ENCODE peak calls at places on chromosomes 11 and 22, in nine cellular contexts. P is MM.1S; N is tibial artery; W is foreskin fibroblast; V is A549; Y is CD8-positive, alpha-beta T cell; Z is brain microvascular endothelial cell; O is left ventricle myocardium inferior; J is breast epithelium. I is an unnamed sample.

GRCh38 chr11:17972987-17973386 is 39.9 kb downstream of the SERGEF start:
- DNase-seq in N (no peak), W (peak; percentile 92), O (peak; percentile 44), Y (no peak), P (no peak), J (no peak), V (peak; percentile 62), Z (peak; percentile 59), I (peak; percentile 88)

GRCh38 chr11:23232652-23233051 is 372.4 kb upstream of the CCDC179 start:
- DNase-seq in P (no peak), Z (no peak), V (no peak), Y (no peak), O (no peak), N (no peak), W (no peak), J (no peak), I (peak; percentile 50)

GRCh38 chr11:71178076-71178475 is 74.3 kb downstream of the SHANK2 start:
- DNase-seq in W (no peak), V (no peak), P (no peak), O (no peak), Z (no peak), N (no peak), Y (no peak), J (no peak), I (no peak)

GRCh38 chr11:76604652-76605241 is 65.8 kb downstream of the LRRC32 start:
- DNase-seq in Y (no peak), O (peak; percentile 69), W (peak; percentile 92), V (no peak), J (no peak), N (peak; percentile 92), Z (no peak), P (no peak), I (peak; percentile 57)

GRCh38 chr22:25837288-25837900 is 95.4 kb downstream of the MYO18B start:
- DNase-seq in Z (no peak), V (no peak), N (no peak), W (no peak), J (no peak), Y (no peak), O (no peak), P (no peak), I (no peak)

GRCh38 chr22:28714043-28714442 is 27.6 kb downstream of the CHEK2 start:
- DNase-seq in O (no peak), W (peak; percentile 10), P (no peak), J (no peak), Y (no peak), V (no peak), N (no peak), Z (no peak), I (no peak)

GRCh38 chr11:122633219-122633829 is 22.2 kb upstream of the UBASH3B start:
- DNase-seq in Y (no peak), P (peak; percentile 51), W (peak; percentile 88), N (no peak), J (no peak), O (peak; percentile 16), Z (peak; percentile 71), V (peak; percentile 69), I (peak; percentile 88)

GRCh38 chr22:22362939-22363338 is 118.4 kb downstream of the VPREB1 start:
- DNase-seq in Y (no peak), O (no peak), V (no peak), N (no peak), Z (no peak), W (no peak), P (no peak), J (no peak), I (no peak)

GRCh38 chr11:104043678-104044239 is 7.3 kb downstream of the DDI1 start:
- DNase-seq in J (no peak), W (peak; percentile 10), Y (no peak), O (no peak), P (no peak), N (no peak), Z (peak; percentile 47), V (no peak), I (peak; percentile 87)

GRCh38 chr22:19825016-19825339 is 29.7 kb downstream of the GNB1L start:
- DNase-seq in O (no peak), V (no peak), N (peak; percentile 60), P (no peak), Z (no peak), W (no peak), J (no peak), Y (no peak), I (no peak)

GRCh38 chr11:102111011-102111786 is 952 bp downstream of the YAP1 start:
- DNase-seq in J (peak; percentile 82), Z (peak; percentile 80), O (peak; percentile 73), W (peak; percentile 94), P (peak; percentile 34), V (peak; percentile 86), Y (peak; percentile 0), N (peak; percentile 85), I (peak; percentile 92)

GRCh38 chr22:20927940-20928572 is 10.8 kb downstream of the CRKL start:
- DNase-seq in W (no peak), N (peak; percentile 5), Y (no peak), O (no peak), J (no peak), P (no peak), V (no peak), Z (no peak), I (no peak)

GRCh38 chr11:132601863-132602262 is 930.4 kb downstream of the OPCML start:
- DNase-seq in W (peak; percentile 32), N (no peak), J (no peak), O (no peak), Y (no peak), Z (no peak), P (no peak), V (no peak), I (no peak)

GRCh38 chr11:64485077-64485476 is 105.9 kb upstream of the SLC22A12 start:
- DNase-seq in O (no peak), N (no peak), V (no peak), Z (no peak), W (no peak), Y (no peak), P (no peak), J (no peak), I (no peak)

GRCh38 chr11:8640305-8640932 is 42.0 kb downstream of the TRIM66 start:
- DNase-seq in P (no peak), Z (no peak), J (no peak), N (no peak), O (no peak), Y (no peak), W (no peak), V (no peak), I (peak; percentile 34)

GRCh38 chr11:119361961-119362725 is 15.6 kb upstream of the MFRP start:
- DNase-seq in V (no peak), Z (no peak), W (no peak), Y (no peak), O (no peak), P (no peak), J (no peak), N (no peak), I (no peak)

GRCh38 chr11:72630104-72630852 is 43.9 kb downstream of the PDE2A start:
- DNase-seq in P (peak; percentile 20), J (no peak), O (no peak), N (no peak), W (no peak), Y (no peak), V (no peak), Z (no peak), I (peak; percentile 9)

GRCh38 chr11:84089072-84090057 is 803.2 kb upstream of the CCDC90B start:
- DNase-seq in V (no peak), Z (no peak), J (no peak), N (no peak), P (no peak), W (no peak), Y (no peak), O (no peak), I (no peak)

GRCh38 chr11:84673753-84674152 is 953.4 kb downstream of the DLG2 start:
- DNase-seq in W (peak; percentile 8), J (no peak), V (no peak), Z (peak; percentile 3), N (no peak), O (no peak), Y (no peak), P (peak; percentile 19), I (peak; percentile 1)

GRCh38 chr11:64081663-64082442 is 46.1 kb downstream of the FLRT1 start:
- DNase-seq in P (no peak), O (no peak), Z (no peak), J (no peak), W (no peak), V (no peak), Y (no peak), N (no peak), I (no peak)

GRCh38 chr22:42303304-42304020 is 33.0 kb upstream of the TCF20 start:
- DNase-seq in P (no peak), O (no peak), Z (no peak), Y (no peak), V (no peak), W (no peak), J (no peak), N (no peak), I (no peak)
- H3K4me3 ChIP-seq in P (no peak overlapping the region), O (no peak overlapping the region), Z (no peak overlapping the region), Y (no peak overlapping the region), V (no peak overlapping the region), W (no peak overlapping the region), J (no peak overlapping the region), N (no peak overlapping the region), I (no peak overlapping the region)

GRCh38 chr22:31085493-31085824 is 4.3 kb downstream of the SMTN start:
- DNase-seq in P (no peak), Z (no peak), O (peak; percentile 50), W (no peak), J (no peak), Y (no peak), V (no peak), N (peak; percentile 84), I (no peak)
- H3K4me3 ChIP-seq in P (peak overlapping the region; percentile 96), Z (peak overlapping the region; percentile 64), O (peak overlapping the region; percentile 89), W (peak overlapping the region; percentile 83), J (peak overlapping the region; percentile 58), Y (peak overlapping the region; percentile 94), V (peak overlapping the region; percentile 58), N (peak overlapping the region; percentile 90), I (peak overlapping the region; percentile 80)

DNA sequence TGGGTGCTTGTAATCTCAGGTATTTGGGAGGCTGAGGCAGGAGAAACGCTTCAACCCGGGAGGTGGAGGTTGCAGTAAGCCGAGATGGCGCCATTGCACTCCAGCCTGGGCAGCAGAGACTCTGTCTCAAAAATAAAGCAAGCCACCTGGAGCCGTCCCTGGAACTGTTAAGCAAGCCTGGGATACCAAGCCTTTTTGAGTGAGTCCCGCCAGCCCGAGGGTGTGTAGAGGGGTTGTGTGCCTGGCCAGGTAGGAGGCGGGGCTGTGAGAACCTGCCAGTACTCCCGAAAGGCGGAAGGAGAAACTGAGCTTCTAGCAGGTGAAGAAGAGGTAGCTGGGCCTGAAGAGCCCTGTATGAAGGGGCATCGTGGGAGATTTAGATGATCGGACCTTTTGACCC is 52.4 kb downstream of the TRIOBP start:
- DNase-seq in Y (no peak), O (no peak), Z (no peak), N (no peak), J (peak; percentile 81), V (no peak), W (no peak), P (no peak), I (no peak)
- H3K4me3 ChIP-seq in Y (no peak overlapping the region), O (peak overlapping the region; percentile 100), Z (no peak overlapping the region), N (no peak overlapping the region), J (no peak overlapping the region), V (no peak overlapping the region), W (peak overlapping the region; percentile 94), P (no peak overlapping the region), I (no peak overlapping the region)

DNA sequence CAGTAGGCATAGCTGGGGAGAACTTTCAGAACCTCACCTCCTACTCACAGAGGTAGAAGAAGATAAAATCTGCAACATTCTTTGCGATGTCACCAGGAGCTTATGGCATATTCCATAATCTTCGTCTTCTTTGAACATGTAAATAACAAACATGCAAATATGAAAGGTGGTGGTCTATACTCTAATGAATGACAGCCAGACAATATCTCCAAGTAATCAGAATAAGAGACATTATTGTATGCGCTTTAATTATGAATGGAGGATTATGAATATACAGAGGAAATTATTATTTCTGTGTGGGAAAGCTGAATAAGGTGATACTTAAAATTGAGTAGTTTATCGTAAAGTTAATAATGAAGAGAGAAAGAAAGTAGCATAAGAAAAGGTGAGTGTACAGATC is at the start of gene OR52B4:
- DNase-seq in J (no peak), O (no peak), Z (no peak), V (no peak), P (no peak), N (no peak), W (no peak), Y (no peak), I (no peak)
- H3K4me3 ChIP-seq in J (no peak within 1 kb of the TSS), O (no peak within 1 kb of the TSS), Z (no peak within 1 kb of the TSS), V (no peak within 1 kb of the TSS), P (no peak within 1 kb of the TSS), N (no peak within 1 kb of the TSS), W (no peak within 1 kb of the TSS), Y (no peak within 1 kb of the TSS), I (no peak within 1 kb of the TSS)